ENCODE peak calls at places on chromosomes 4 and X, in ten cellular contexts. O is central memory CD4-positive, alpha-beta T cell; Y is stimulated activated CD4-positive, alpha-beta T cell treated with anti-CD3 and anti-CD28 coated beads, Interleukin-15, amount 100 ng/mL, for 48 hours; J is lower lobe of right lung; G is fibroblast of pulmonary artery; P is NCI-H1436; E is amygdala; U is A172; K is stimulated activated CD8-positive, alpha-beta memory T cell treated with anti-CD3 and anti-CD28 coated beads, Interleukin-7, amount 100 ng/mL, for 48 hours; H is T-helper 9 cell. V is an unnamed sample.

GRCh38 chr4:118989098-118990080 is 100.7 kb downstream of the SYNPO2 start:
- DNase-seq in H (no peak), O (no peak), J (no peak), U (peak; percentile 14), P (no peak), Y (no peak), K (no peak), E (peak; percentile 8), G (peak; percentile 56), V (no peak)

GRCh38 chr4:11106769-11107168 is 321.9 kb downstream of the HS3ST1 start:
- DNase-seq in P (no peak), H (no peak), O (no peak), G (peak; percentile 38), J (no peak), U (no peak), Y (no peak), E (no peak), K (no peak), V (no peak)

GRCh38 chrX:15404712-15405111 is 20.5 kb upstream of the VEGFD start:
- DNase-seq in U (no peak), Y (no peak), K (no peak), H (no peak), G (peak; percentile 59), P (no peak), E (no peak), O (no peak), J (no peak), V (no peak)

GRCh38 chr4:183633476-183634058 is 25.4 kb downstream of the RWDD4 start:
- DNase-seq in O (no peak), P (no peak), H (no peak), Y (no peak), E (no peak), J (no peak), U (no peak), K (no peak), G (no peak), V (no peak)

GRCh38 chrX:152905081-152905420 is 7.2 kb downstream of the ZNF185 start:
- DNase-seq in K (no peak), Y (no peak), P (no peak), G (no peak), U (no peak), H (no peak), J (no peak), E (no peak), O (no peak), V (no peak)

GRCh38 chr4:186725422-186726149 is 1.9 kb upstream of the FAT1 start:
- DNase-seq in Y (no peak), U (peak; percentile 66), G (peak; percentile 90), P (no peak), H (no peak), E (no peak), K (no peak), O (no peak), J (peak; percentile 76), V (peak; percentile 32)

GRCh38 chr4:830776-831482 is 5.0 kb upstream of the CPLX1 start:
- DNase-seq in G (no peak), K (no peak), P (no peak), E (no peak), O (no peak), J (peak; percentile 35), H (no peak), Y (no peak), U (no peak), V (no peak)

GRCh38 chr4:179804440-179804839 is 2362.2 kb upstream of the AGA start:
- DNase-seq in O (no peak), K (no peak), U (peak; percentile 67), H (no peak), P (no peak), E (no peak), G (no peak), Y (no peak), J (no peak), V (no peak)

GRCh38 chrX:154477891-154478477 is 1.1 kb downstream of the LAGE3 start:
- DNase-seq in K (no peak), G (no peak), J (no peak), H (no peak), Y (no peak), P (no peak), E (no peak), O (no peak), U (no peak), V (no peak)

GRCh38 chr4:47716017-47716416 is 121.8 kb downstream of the CORIN start:
- DNase-seq in Y (no peak), J (no peak), E (no peak), K (no peak), H (no peak), P (no peak), U (no peak), G (no peak), O (no peak), V (no peak)

GRCh38 chr4:71184195-71184781 is 154.5 kb upstream of the SLC4A4 start:
- DNase-seq in U (peak; percentile 38), P (peak; percentile 13), K (no peak), Y (no peak), G (peak; percentile 68), H (peak; percentile 10), E (no peak), J (no peak), O (peak; percentile 38), V (peak; percentile 14)

GRCh38 chr4:141871086-141871485 is 234.7 kb downstream of the IL15 start:
- DNase-seq in E (no peak), Y (no peak), P (no peak), G (peak; percentile 61), U (no peak), H (no peak), J (no peak), O (no peak), K (no peak), V (no peak)

GRCh38 chr4:33940281-33940680 is 2304.0 kb downstream of the ARAP2 start:
- DNase-seq in U (no peak), G (peak; percentile 52), P (no peak), E (no peak), O (no peak), J (no peak), Y (no peak), H (no peak), K (no peak), V (no peak)

GRCh38 chrX:18681996-18682395 is 10.1 kb upstream of the RS1 start:
- DNase-seq in H (no peak), J (no peak), U (no peak), E (no peak), O (no peak), K (no peak), G (no peak), Y (no peak), P (no peak), V (no peak)

GRCh38 chrX:54891573-54891972 is 29.1 kb upstream of the TRO start:
- DNase-seq in J (no peak), H (peak; percentile 6), E (no peak), U (peak; percentile 19), Y (peak; percentile 10), K (no peak), O (peak; percentile 17), P (no peak), G (peak; percentile 59), V (no peak)

GRCh38 chrX:103356023-103356798 is at the start of gene TCEAL9:
- DNase-seq in O (no peak), Y (no peak), K (no peak), U (peak; percentile 55), E (peak; percentile 18), H (no peak), G (peak; percentile 90), J (peak; percentile 57), P (peak; percentile 43), V (no peak)

GRCh38 chr4:96473246-96473645 is 633.4 kb downstream of the PDHA2 start:
- DNase-seq in P (no peak), O (no peak), E (no peak), U (no peak), K (no peak), J (no peak), H (no peak), Y (no peak), G (no peak), V (no peak)

GRCh38 chr4:1043658-1044468 is 32.4 kb downstream of the FGFRL1 start:
- DNase-seq in Y (peak; percentile 29), E (no peak), O (no peak), P (no peak), J (peak; percentile 78), H (no peak), G (peak; percentile 99), K (peak; percentile 34), U (peak; percentile 99), V (no peak)

GRCh38 chr4:120215350-120215749 is 148.7 kb upstream of the MAD2L1 start:
- DNase-seq in G (no peak), E (no peak), H (no peak), O (no peak), J (no peak), Y (no peak), P (no peak), K (no peak), U (no peak), V (no peak)

GRCh38 chrX:107709266-107709795 is 66.3 kb downstream of the TSC22D3 start:
- DNase-seq in O (no peak), P (no peak), U (no peak), Y (no peak), J (no peak), H (no peak), K (no peak), E (no peak), G (no peak), V (no peak)

GRCh38 chrX:9746148-9746880 is 19.3 kb downstream of the GPR143 start:
- DNase-seq in Y (no peak), G (peak; percentile 88), K (no peak), O (no peak), U (peak; percentile 94), J (no peak), P (no peak), H (no peak), E (no peak), V (no peak)

GRCh38 chr4:5500165-5500564 is 208.2 kb downstream of the EVC2 start:
- DNase-seq in O (no peak), Y (no peak), K (no peak), G (peak; percentile 11), U (no peak), P (no peak), E (no peak), H (no peak), J (no peak), V (no peak)

V was measured in activated naive CD4-positive, alpha-beta T cell treated with anti-CD3 and anti-CD28 coated beads, Interleukin-2, amount 50 U/mL, for 72 hours.